ENCODE peak calls at places on chromosomes 12 and 14, in eight cellular contexts. K is putamen; C is anterior cingulate cortex; D is NCI-H510A; Z is NCI-H2171 treated with DMSO at 0.1 percent for 48 hours; S is immature natural killer cell; N is activated CD8-positive, alpha-beta memory T cell treated with anti-CD3 and anti-CD28 coated beads, Interleukin-2, amount 50 U/mL, for 48 hours; R is SK-MEL-5. V is an unnamed sample.
A peak's percentile ranks its signal among the peaks of the same experiment; 100 is the strongest.

GRCh38 chr12:14936224-14936861 is 2.0 kb downstream of the ERP27 start:
- DNase-seq in K (no peak), C (no peak), D (no peak), Z (no peak), S (no peak), N (no peak), R (peak; percentile 64), V (no peak)

GRCh38 chr12:109582636-109583035 is 9.0 kb downstream of the MVK start:
- DNase-seq in K (no peak), C (no peak), D (no peak), Z (no peak), S (no peak), N (no peak), R (no peak), V (no peak)

GRCh38 chr12:70227911-70228310 is 15.3 kb upstream of the CNOT2 start:
- DNase-seq in K (peak; percentile 26), C (no peak), D (no peak), Z (no peak), S (no peak), N (no peak), R (no peak), V (no peak)

GRCh38 chr14:106875503-106875902 is 1349.1 kb downstream of the TMEM121 start:
- DNase-seq in K (no peak), C (no peak), D (no peak), Z (no peak), S (no peak), N (peak; percentile 72), R (peak; percentile 17), V (no peak)

GRCh38 chr14:53048631-53049030 is 97.8 kb upstream of the FERMT2 start:
- DNase-seq in K (no peak), C (no peak), D (no peak), Z (no peak), S (no peak), N (no peak), R (no peak), V (no peak)

GRCh38 chr12:54195736-54196347 is 7.1 kb upstream of the SMUG1 start:
- DNase-seq in K (no peak), C (no peak), D (no peak), Z (no peak), S (no peak), N (no peak), R (no peak), V (no peak)

GRCh38 chr14:50812856-50813543 is 18.0 kb downstream of the NIN start:
- DNase-seq in K (no peak), C (no peak), D (no peak), Z (no peak), S (no peak), N (no peak), R (no peak), V (no peak)

GRCh38 chr14:60346706-60347105 is 97.7 kb downstream of the PPM1A start:
- DNase-seq in K (no peak), C (no peak), D (no peak), Z (peak; percentile 25), S (no peak), N (no peak), R (peak; percentile 36), V (no peak)

GRCh38 chr14:103562135-103562384 is 397 bp downstream of the BAG5 start:
- DNase-seq in K (no peak), C (no peak), D (no peak), Z (no peak), S (peak; percentile 45), N (peak; percentile 73), R (peak; percentile 42), V (no peak)

V was measured in vagina.